ENCODE peak calls at places on chromosomes 3 and 15, in five cellular contexts. Z is T47D, N is ACHN, L is NCI-H2227 treated with DMSO at 0.1 percent for 48 hours, R is NCI-H345. S is an unnamed sample.

GRCh38 chr3:18098960-18099587 is 326.1 kb downstream of the SATB1 start:
- DNase-seq in Z (no peak), N (peak), L (no peak), R (no peak), S (peak)

GRCh38 chr3:112056451-112056929 is 22.0 kb downstream of the TMPRSS7 start:
- DNase-seq in Z (peak), N (no peak), L (no peak), R (no peak), S (peak)

GRCh38 chr3:25080461-25080860 is 347.6 kb upstream of the RARB start:
- DNase-seq in Z (no peak), N (no peak), L (no peak), R (no peak), S (no peak)

GRCh38 chr3:122310361-122310760 is 14.7 kb upstream of the CSTA start:
- DNase-seq in Z (no peak), N (no peak), L (no peak), R (no peak), S (peak)

GRCh38 chr3:100261481-100261903 is 700 bp downstream of the TBC1D23 start:
- DNase-seq in Z (no peak), N (no peak), L (no peak), R (no peak), S (no peak)

GRCh38 chr3:194129581-194130133 is 6.3 kb upstream of the HES1 start:
- DNase-seq in Z (no peak), N (no peak), L (peak), R (no peak), S (no peak)

GRCh38 chr3:115518100-115518852 is 105.0 kb upstream of the GAP43 start:
- DNase-seq in Z (no peak), N (peak), L (peak), R (no peak), S (peak)

GRCh38 chr15:90062023-90062728 is 40.1 kb downstream of the IDH2 start:
- DNase-seq in Z (peak), N (no peak), L (no peak), R (peak), S (peak)

GRCh38 chr15:94177112-94177511 is 54.2 kb upstream of the MCTP2 start:
- DNase-seq in Z (no peak), N (peak), L (no peak), R (no peak), S (peak)

GRCh38 chr15:51641490-51642135 is 19.0 kb upstream of the DMXL2 start:
- DNase-seq in Z (no peak), N (no peak), L (no peak), R (no peak), S (no peak)

GRCh38 chr3:10228248-10228950 is 19.9 kb upstream of the TATDN2 start:
- DNase-seq in Z (no peak), N (no peak), L (no peak), R (no peak), S (no peak)

GRCh38 chr3:54146383-54147239 is 24.3 kb downstream of the CACNA2D3 start:
- DNase-seq in Z (peak), N (peak), L (peak), R (peak), S (no peak)

GRCh38 chr3:119861681-119862080 is 79.8 kb downstream of the NR1I2 start:
- DNase-seq in Z (no peak), N (no peak), L (no peak), R (no peak), S (no peak)

GRCh38 chr15:73923488-73924164 is 2.6 kb upstream of the LOXL1 start:
- DNase-seq in Z (no peak), N (no peak), L (no peak), R (no peak), S (no peak)

GRCh38 chr3:62798000-62798399 is 77.2 kb downstream of the CADPS start:
- DNase-seq in Z (no peak), N (no peak), L (no peak), R (no peak), S (no peak)

GRCh38 chr3:194303749-194304148 is 47.4 kb downstream of the CPN2 start:
- DNase-seq in Z (no peak), N (no peak), L (no peak), R (no peak), S (no peak)

GRCh38 chr3:13770390-13771169 is 109.3 kb downstream of the WNT7A start:
- DNase-seq in Z (peak), N (no peak), L (no peak), R (no peak), S (no peak)

GRCh38 chr15:38197553-38197952 is 55.1 kb upstream of the SPRED1 start:
- DNase-seq in Z (no peak), N (no peak), L (no peak), R (no peak), S (no peak)

GRCh38 chr3:111910806-111911205 is 51.7 kb downstream of the PHLDB2 start:
- DNase-seq in Z (no peak), N (no peak), L (no peak), R (no peak), S (no peak)

GRCh38 chr3:87206070-87206469 is 21.0 kb upstream of the CHMP2B start:
- DNase-seq in Z (no peak), N (no peak), L (no peak), R (no peak), S (peak)

GRCh38 chr3:69051796-69052566 is at the start of gene TMF1:
- DNase-seq in Z (peak), N (peak), L (no peak), R (no peak), S (peak)

GRCh38 chr15:63973212-63974009 is 72.9 kb downstream of the DAPK2 start:
- DNase-seq in Z (no peak), N (no peak), L (no peak), R (no peak), S (no peak)

GRCh38 chr15:28094732-28095521 is 4.2 kb downstream of the OCA2 start:
- DNase-seq in Z (peak), N (no peak), L (no peak), R (no peak), S (no peak)

GRCh38 chr3:193240436-193240849 is 579 bp upstream of the PLAAT1 start:
- DNase-seq in Z (no peak), N (no peak), L (peak), R (no peak), S (no peak)

GRCh38 chr3:122992628-122993570 is 34.7 kb downstream of the SEMA5B start:
- DNase-seq in Z (no peak), N (no peak), L (peak), R (no peak), S (no peak)

GRCh38 chr15:65086680-65087111 is 10.2 kb downstream of the KBTBD13 start:
- DNase-seq in Z (no peak), N (no peak), L (no peak), R (no peak), S (no peak)

GRCh38 chr3:187679638-187680396 is 9.6 kb upstream of the SST start:
- DNase-seq in Z (peak), N (peak), L (peak), R (peak), S (no peak)

GRCh38 chr15:98421419-98422085 is 226.8 kb upstream of the IGF1R start:
- DNase-seq in Z (peak), N (peak), L (no peak), R (peak), S (no peak)

GRCh38 chr3:138442433-138442832 is 8.0 kb downstream of the ESYT3 start:
- DNase-seq in Z (no peak), N (peak), L (no peak), R (no peak), S (no peak)

GRCh38 chr3:102006812-102007485 is 157.6 kb downstream of the NFKBIZ start:
- DNase-seq in Z (peak), N (peak), L (no peak), R (peak), S (peak)

GRCh38 chr3:73245459-73245858 is 184.0 kb downstream of the EBLN2 start:
- DNase-seq in Z (no peak), N (no peak), L (no peak), R (no peak), S (no peak)

GRCh38 chr15:46567968-46568367 is 933.1 kb downstream of the SQOR start:
- DNase-seq in Z (no peak), N (no peak), L (no peak), R (no peak), S (no peak)

GRCh38 chr15:43420435-43420834 is 49.5 kb downstream of the TUBGCP4 start:
- DNase-seq in Z (no peak), N (no peak), L (no peak), R (no peak), S (no peak)

GRCh38 chr3:151400341-151400740 is 15.8 kb upstream of the P2RY12 start:
- DNase-seq in Z (no peak), N (no peak), L (no peak), R (no peak), S (peak)

GRCh38 chr3:154290187-154290586 is 34.1 kb downstream of the DHX36 start:
- DNase-seq in Z (no peak), N (no peak), L (no peak), R (no peak), S (no peak)

GRCh38 chr15:58934521-58934920 is 1.0 kb upstream of the SLTM start:
- DNase-seq in Z (no peak), N (peak), L (no peak), R (no peak), S (no peak)

GRCh38 chr3:122668930-122669730 is 11.5 kb upstream of the PARP14 start:
- DNase-seq in Z (no peak), N (peak), L (no peak), R (no peak), S (no peak)